ENCODE peak calls at places on chromosomes 3 and 15, in five cellular contexts. O, F, I, Q and H are unnamed samples.

GRCh38 chr3:139267300-139268246 is 76.2 kb upstream of the MRPS22 start:
- DNase-seq in O (no peak), F (no peak), I (no peak), Q (no peak), H (no peak)

GRCh38 chr15:100093211-100094126 is 248.3 kb downstream of the ADAMTS17 start:
- DNase-seq in I (no peak), F (peak), Q (no peak), O (peak), H (no peak)

GRCh38 chr15:100901702-100902435 is 17.3 kb upstream of the LRRK1 start:
- DNase-seq in Q (no peak), O (no peak), I (no peak), F (no peak), H (no peak)

GRCh38 chr3:134754768-134755559 is 40.1 kb upstream of the EPHB1 start:
- DNase-seq in Q (no peak), I (peak), F (no peak), O (peak), H (peak)

GRCh38 chr3:175456496-175456895 is 597.4 kb downstream of the NAALADL2 start:
- DNase-seq in O (peak), I (no peak), Q (no peak), F (no peak), H (no peak)

GRCh38 chr3:124850633-124851032 is 36.5 kb downstream of the ITGB5 start:
- DNase-seq in F (no peak), Q (no peak), I (no peak), O (no peak), H (no peak)

GRCh38 chr15:46525984-46526725 is 891.3 kb downstream of the SQOR start:
- DNase-seq in F (no peak), I (no peak), O (no peak), Q (no peak), H (no peak)

GRCh38 chr3:153970735-153971347 is 150.3 kb upstream of the ARHGEF26 start:
- DNase-seq in I (no peak), O (peak), F (no peak), Q (no peak), H (no peak)

GRCh38 chr3:43180027-43180426 is 74.1 kb upstream of the POMGNT2 start:
- DNase-seq in O (peak), Q (no peak), F (peak), I (no peak), H (no peak)

GRCh38 chr3:184145120-184145524 is 10.0 kb downstream of the EIF2B5 start:
- DNase-seq in O (peak), F (peak), I (no peak), Q (no peak), H (peak)

DNA sequence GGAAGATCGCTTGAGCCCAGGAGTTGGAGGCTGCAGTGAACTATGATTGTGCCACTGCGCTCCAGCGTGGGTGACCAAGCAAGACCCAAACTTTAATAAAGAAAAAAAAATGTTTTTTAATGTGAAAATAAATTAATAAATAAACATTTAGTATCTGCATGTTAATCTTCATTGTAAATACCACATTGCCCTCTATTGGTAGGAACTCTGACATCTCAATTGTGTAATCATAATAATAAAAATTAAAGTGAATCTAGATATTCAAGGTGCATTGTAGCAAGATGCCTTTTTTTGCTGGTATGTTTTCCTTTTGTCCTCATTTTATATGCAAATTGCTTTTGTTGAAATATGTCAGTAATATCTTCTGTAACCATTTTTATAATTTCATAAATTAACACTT is 95.0 kb upstream of the LIMD1 start:
- DNase-seq in Q (no peak), I (no peak), O (peak), F (peak), H (no peak)
- TF ChIP-seq CTCF in Q (peak), I (peak), O (no peak), F (peak), H (peak)

DNA sequence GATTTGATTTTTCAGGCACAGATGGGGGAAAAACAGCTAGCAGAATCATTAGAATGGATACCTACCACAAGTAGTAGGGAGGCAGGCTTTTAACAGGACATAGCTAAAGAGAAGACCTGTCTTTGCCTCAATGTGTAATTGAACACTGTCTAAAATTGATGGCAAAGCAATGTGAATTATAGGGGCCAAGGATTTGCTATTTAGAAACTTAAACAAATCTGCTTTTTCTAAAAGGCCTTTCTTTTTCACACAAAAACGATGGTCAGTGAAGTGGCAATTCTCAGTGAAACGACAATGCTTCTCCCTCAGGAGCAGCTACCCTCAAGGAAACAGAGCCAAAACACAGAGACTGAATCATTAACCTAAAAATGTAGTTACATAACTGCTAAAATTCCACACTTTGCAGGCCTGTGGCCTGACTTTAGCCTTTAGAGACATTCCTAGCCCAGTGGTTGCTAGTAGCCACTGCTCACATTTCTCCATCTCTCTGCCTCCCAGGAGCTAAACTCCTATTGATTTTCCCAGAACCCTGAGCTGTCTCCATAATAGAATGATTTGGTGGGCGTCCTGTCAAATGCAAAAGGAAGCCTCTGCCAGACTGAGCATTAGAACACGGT is 630.2 kb upstream of the KCNMB2 start:
- DNase-seq in O (peak), I (no peak), F (peak), Q (peak), H (no peak)
- TF ChIP-seq CTCF in O (no peak), I (no peak), F (no peak), Q (peak), H (no peak)

GRCh38 chr15:43209059-43209824 is 11.6 kb downstream of the EPB42 start:
- DNase-seq in O (peak), F (no peak), Q (no peak), I (no peak), H (no peak)
- TF ChIP-seq CTCF in O (peak), F (peak), Q (no peak), I (no peak), H (no peak)

DNA sequence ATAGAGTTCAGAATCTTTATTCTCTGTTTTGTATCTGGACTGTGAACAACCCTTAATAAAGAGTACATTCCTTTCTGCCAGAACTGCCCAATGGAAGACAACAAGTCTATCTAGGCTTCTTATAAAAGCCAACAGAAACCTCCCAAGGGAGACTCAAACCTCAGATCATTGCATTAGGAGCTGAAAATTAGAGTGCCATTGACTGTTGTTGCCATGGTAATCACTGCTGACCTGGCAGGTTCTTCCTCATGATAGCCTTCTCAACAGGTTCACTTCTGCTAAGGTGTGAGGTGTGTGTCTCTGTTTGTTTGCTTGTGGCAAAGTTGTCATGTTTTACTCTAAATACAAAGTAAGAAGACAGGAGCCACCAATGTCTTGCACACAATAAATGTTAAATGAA is 79.2 kb downstream of the TMEM108 start:
- DNase-seq in F (no peak), Q (no peak), I (no peak), O (no peak), H (no peak)
- TF ChIP-seq CTCF in F (no peak), Q (no peak), I (no peak), O (no peak), H (no peak)

GRCh38 chr15:59656935-59657634 is at the start of gene GTF2A2:
- DNase-seq in Q (peak), O (peak), F (peak), I (peak), H (peak)
- TF ChIP-seq CTCF in Q (no peak), O (no peak), F (no peak), I (no peak), H (no peak)

GRCh38 chr3:150531775-150532174 is 14.5 kb downstream of the SERP1 start:
- DNase-seq in I (no peak), O (no peak), F (no peak), Q (no peak), H (no peak)

GRCh38 chr3:150523538-150523937 is 22.8 kb downstream of the SERP1 start:
- DNase-seq in I (no peak), F (no peak), O (no peak), Q (no peak), H (no peak)

GRCh38 chr3:150528359-150528797 is 17.9 kb downstream of the SERP1 start:
- DNase-seq in F (peak), Q (no peak), O (peak), I (no peak), H (no peak)
- TF ChIP-seq CTCF in F (peak), Q (peak), O (no peak), I (no peak), H (peak)

GRCh38 chr3:131081224-131081623 is 54.5 kb downstream of the NEK11 start:
- DNase-seq in Q (no peak), O (no peak), F (no peak), I (no peak), H (no peak)
- TF ChIP-seq CTCF in Q (no peak), O (no peak), F (no peak), I (no peak), H (no peak)

GRCh38 chr3:64109438-64109837 is 86.1 kb upstream of the PSMD6 start:
- DNase-seq in Q (no peak), O (no peak), I (no peak), F (no peak), H (no peak)

GRCh38 chr3:64111083-64111482 is 87.8 kb upstream of the PSMD6 start:
- DNase-seq in O (no peak), Q (no peak), F (no peak), I (no peak), H (no peak)

GRCh38 chr3:64114651-64115050 is 91.4 kb upstream of the PSMD6 start:
- DNase-seq in F (no peak), Q (no peak), I (no peak), O (no peak), H (no peak)

GRCh38 chr3:64108784-64109317 is 85.6 kb upstream of the PSMD6 start:
- DNase-seq in Q (no peak), I (no peak), F (no peak), O (no peak), H (no peak)

DNA sequence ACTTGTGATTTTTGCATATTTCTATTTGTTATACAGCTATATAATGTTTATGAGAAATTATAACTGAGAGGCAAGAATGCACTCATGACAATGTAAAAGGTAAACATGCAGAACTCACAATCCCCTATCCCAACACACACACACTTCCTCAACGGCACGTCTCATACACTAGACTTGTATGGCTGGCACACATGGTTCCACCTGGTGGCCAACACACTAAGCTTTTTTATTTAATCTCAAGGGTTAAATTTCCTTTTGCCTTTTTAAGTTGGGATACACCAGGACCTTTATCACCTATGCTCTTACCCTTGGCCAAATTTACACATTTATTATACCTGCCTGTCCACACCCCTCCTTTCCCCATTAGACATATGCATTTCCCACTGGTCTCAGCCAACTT is 88.6 kb upstream of the PSMD6 start:
- DNase-seq in I (no peak), F (no peak), Q (no peak), O (no peak), H (no peak)
- TF ChIP-seq CTCF in I (no peak), F (no peak), Q (no peak), O (no peak), H (no peak)

DNA sequence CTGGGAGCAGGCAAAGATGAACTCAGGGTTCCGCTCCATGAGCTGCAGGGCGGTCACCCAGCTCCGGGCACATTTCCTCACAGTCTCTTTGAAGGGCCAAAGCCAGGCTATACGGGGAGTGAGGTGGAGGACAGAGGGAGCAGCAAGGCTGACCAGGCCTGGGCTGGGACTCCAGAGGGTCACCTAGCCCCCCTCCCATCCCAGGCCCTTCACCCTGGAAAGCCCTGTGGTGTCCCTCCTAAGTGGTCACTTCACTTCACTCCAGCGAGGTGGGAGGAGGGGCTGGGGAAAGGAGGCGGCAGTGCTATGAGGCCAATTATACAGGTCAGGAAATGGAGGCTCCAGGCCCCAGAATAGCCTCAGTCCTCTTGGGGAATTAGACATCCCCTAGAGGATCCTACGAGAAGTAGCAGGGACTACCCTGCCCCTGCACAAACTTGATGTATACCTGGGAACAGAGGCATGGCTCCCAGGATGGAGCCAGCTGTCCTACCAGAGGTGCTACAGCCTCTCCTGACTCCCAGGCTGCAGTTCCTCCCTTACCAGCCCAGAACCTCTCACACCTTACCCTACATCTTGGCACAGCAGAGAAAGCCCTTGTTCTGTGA is 5.7 kb downstream of the MAN2C1 start:
- DNase-seq in O (no peak), I (no peak), Q (no peak), F (no peak), H (no peak)
- TF ChIP-seq CTCF in O (no peak), I (no peak), Q (no peak), F (no peak), H (no peak)